ENCODE peak calls at places on chromosome 7, in four cellular contexts. R, X, N and V are unnamed samples.

GRCh38 chr7:130500463-130500862 is 8.6 kb downstream of the MEST start:
- DNase-seq in R (no peak), X (no peak), N (no peak), V (no peak)

GRCh38 chr7:55177589-55178261 is 158.9 kb downstream of the EGFR start:
- DNase-seq in R (peak; percentile 94), X (no peak), N (no peak), V (no peak)

GRCh38 chr7:37833107-37833817 is 15.1 kb upstream of the NME8 start:
- DNase-seq in R (peak; percentile 41), X (peak; percentile 7), N (no peak), V (peak; percentile 49)

GRCh38 chr7:70322786-70323185 is 724.5 kb downstream of the AUTS2 start:
- DNase-seq in R (no peak), X (no peak), N (no peak), V (no peak)

GRCh38 chr7:106462365-106462859 is 177.6 kb upstream of the NAMPT start:
- DNase-seq in R (peak; percentile 10), X (no peak), N (peak; percentile 39), V (peak; percentile 50)

GRCh38 chr7:122010116-122010515 is 133.9 kb downstream of the AASS start:
- DNase-seq in R (no peak), X (no peak), N (no peak), V (no peak)

GRCh38 chr7:155674556-155674955 is 30.1 kb downstream of the RBM33 start:
- DNase-seq in R (no peak), X (no peak), N (no peak), V (no peak)

GRCh38 chr7:116984917-116985316 is 31.6 kb downstream of the ST7 start:
- DNase-seq in R (peak; percentile 27), X (no peak), N (no peak), V (peak; percentile 42)

GRCh38 chr7:26284477-26284876 is 7.2 kb upstream of the SNX10 start:
- DNase-seq in R (peak; percentile 71), X (no peak), N (no peak), V (no peak)

GRCh38 chr7:143492043-143492471 is 14.4 kb downstream of the TAS2R41 start:
- DNase-seq in R (no peak), X (no peak), N (no peak), V (peak; percentile 27)

GRCh38 chr7:150520145-150520544 is 5.5 kb downstream of the GIMAP7 start:
- DNase-seq in R (no peak), X (no peak), N (no peak), V (no peak)

GRCh38 chr7:10128748-10129147 is 844.9 kb upstream of the PHF14 start:
- DNase-seq in R (no peak), X (no peak), N (no peak), V (no peak)

GRCh38 chr7:147509859-147510542 is 1080.6 kb upstream of the C7orf33 start:
- DNase-seq in R (no peak), X (no peak), N (no peak), V (no peak)

GRCh38 chr7:106283831-106284515 is 810 bp downstream of the NAMPT start:
- DNase-seq in R (peak; percentile 8), X (no peak), N (no peak), V (peak; percentile 63)

GRCh38 chr7:78099715-78100477 is 301.3 kb downstream of the PHTF2 start:
- DNase-seq in R (no peak), X (no peak), N (no peak), V (no peak)

GRCh38 chr7:93044147-93044810 is 73.5 kb downstream of the SAMD9 start:
- DNase-seq in R (no peak), X (no peak), N (no peak), V (no peak)

GRCh38 chr7:105854516-105854915 is 21.9 kb downstream of the ATXN7L1 start:
- DNase-seq in R (no peak), X (no peak), N (no peak), V (no peak)

GRCh38 chr7:14738086-14738485 is 164.5 kb downstream of the DGKB start:
- DNase-seq in R (no peak), X (no peak), N (no peak), V (no peak)
- TF ChIP-seq KDM1A in R (no peak), X (no peak), N (no peak), V (no peak)

DNA sequence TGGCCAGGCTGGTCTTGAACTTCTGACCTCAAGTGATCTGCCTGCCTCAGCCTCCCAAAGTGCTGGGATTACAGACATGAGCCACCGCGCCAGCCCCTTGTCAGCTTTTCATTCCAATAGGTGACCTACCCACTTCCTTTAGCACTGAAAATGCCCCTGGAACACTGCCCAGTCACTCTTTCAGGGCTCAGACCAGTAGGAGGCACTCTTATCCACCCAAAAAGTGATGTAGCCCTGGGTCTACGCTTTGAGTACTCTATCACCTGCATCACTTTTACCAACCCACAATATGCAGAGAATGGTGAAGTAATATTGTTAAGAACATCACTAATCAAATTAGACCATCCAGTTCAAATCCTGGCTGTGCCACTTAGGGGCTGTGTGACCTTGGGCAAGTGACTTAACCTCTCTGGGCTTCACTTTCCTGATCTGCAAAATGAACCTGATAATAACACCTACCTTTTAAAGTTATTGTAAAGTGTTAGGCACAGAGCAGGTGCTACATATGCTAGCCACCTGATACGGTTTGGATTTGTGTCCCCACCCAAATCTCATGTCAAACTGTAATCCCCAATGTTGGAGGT is 5.2 kb downstream of the CALN1 start:
- DNase-seq in R (no peak), X (no peak), N (no peak), V (no peak)
- TF ChIP-seq CEBPB in R (no peak), X (no peak), N (no peak), V (no peak)

GRCh38 chr7:45650404-45651055 is 76.4 kb downstream of the ADCY1 start:
- DNase-seq in R (no peak), X (no peak), N (no peak), V (no peak)
- TF ChIP-seq KDM1A in R (no peak), X (no peak), N (no peak), V (no peak)

DNA sequence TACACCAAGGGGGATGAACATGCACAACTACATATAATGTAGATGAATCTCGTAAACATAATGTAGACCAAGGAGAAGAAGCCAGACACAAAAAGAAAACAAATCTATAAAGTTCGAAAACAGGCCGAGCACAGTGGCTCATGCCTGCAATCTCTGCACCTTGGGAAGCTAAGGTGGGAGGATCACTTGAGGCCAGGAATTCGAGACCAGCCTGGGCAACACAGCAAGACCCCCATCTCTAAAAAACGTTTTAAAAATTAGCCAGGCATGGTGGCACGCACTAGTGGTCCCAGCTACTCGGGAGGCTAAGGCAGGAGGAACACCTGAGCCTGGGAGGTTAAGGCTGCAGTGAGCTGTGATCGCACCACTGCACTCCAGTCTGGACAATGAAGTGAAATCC is 68.5 kb downstream of the GLI3 start:
- DNase-seq in R (no peak), X (no peak), N (no peak), V (no peak)
- TF ChIP-seq CEBPB in R (no peak), X (no peak), N (no peak), V (no peak)

GRCh38 chr7:99489235-99489634 is 10.8 kb downstream of the ZNF394 start:
- DNase-seq in R (peak; percentile 60), X (no peak), N (no peak), V (no peak)
- TF ChIP-seq KDM1A in R (no peak), X (no peak), N (no peak), V (no peak)

GRCh38 chr7:132800522-132800921 is 224.3 kb upstream of the PLXNA4 start:
- DNase-seq in R (no peak), X (no peak), N (no peak), V (no peak)

GRCh38 chr7:132793474-132793873 is 217.2 kb upstream of the PLXNA4 start:
- DNase-seq in R (no peak), X (no peak), N (no peak), V (no peak)

GRCh38 chr7:132797152-132797551 is 220.9 kb upstream of the PLXNA4 start:
- DNase-seq in R (no peak), X (no peak), N (no peak), V (no peak)
- TF ChIP-seq CEBPB in R (no peak), X (no peak), N (no peak), V (no peak)